ENCODE peak calls at places on chromosomes 4 and X, in four cellular contexts. K is prostate gland, C is fibroblast of lung, H is mammary epithelial cell. I is an unnamed sample.

GRCh38 chr4:40283413-40283812 is 51.7 kb upstream of the CHRNA9 start:
- DNase-seq in K (no peak), C (no peak), H (no peak), I (no peak)

GRCh38 chrX:131572372-131573014 is 28.6 kb downstream of the OR13H1 start:
- DNase-seq in C (peak; percentile 42), H (no peak), K (no peak), I (no peak)

GRCh38 chrX:129019412-129019811 is 503.9 kb downstream of the SMARCA1 start:
- DNase-seq in K (no peak), C (no peak), H (no peak), I (no peak)

GRCh38 chr4:151418856-151419255 is 9.9 kb downstream of the FHIP1A start:
- DNase-seq in K (no peak), C (no peak), H (peak; percentile 55), I (no peak)

GRCh38 chr4:111323916-111324315 is 701.0 kb upstream of the PITX2 start:
- DNase-seq in K (no peak), C (peak; percentile 63), H (no peak), I (no peak)

GRCh38 chrX:133794151-133794550 is 191.2 kb downstream of the GPC3 start:
- DNase-seq in H (no peak), K (no peak), C (no peak), I (no peak)

GRCh38 chrX:3271485-3272186 is 74.8 kb downstream of the MXRA5 start:
- DNase-seq in C (peak; percentile 96), H (peak; percentile 61), K (peak; percentile 4), I (no peak)

GRCh38 chr4:63717384-63717783 is 691.9 kb downstream of the TECRL start:
- DNase-seq in H (no peak), C (no peak), K (no peak), I (peak; percentile 34)

GRCh38 chr4:153008578-153009199 is 72.6 kb downstream of the FHDC1 start:
- DNase-seq in C (no peak), K (no peak), H (no peak), I (no peak)

GRCh38 chr4:55397521-55398321 is 2.0 kb downstream of the TMEM165 start:
- DNase-seq in H (peak; percentile 86), C (peak; percentile 56), K (no peak), I (no peak)

GRCh38 chr4:180560896-180561295 is 1682.3 kb upstream of the TENM3 start:
- DNase-seq in K (no peak), C (peak; percentile 73), H (peak; percentile 42), I (no peak)

GRCh38 chr4:171759274-171759673 is 53.9 kb upstream of the GALNTL6 start:
- DNase-seq in H (no peak), K (no peak), C (no peak), I (no peak)

GRCh38 chr4:153440475-153440874 is 25.7 kb upstream of the TMEM131L start:
- DNase-seq in H (no peak), C (no peak), K (no peak), I (no peak)

GRCh38 chr4:106062452-106062875 is 167.2 kb downstream of the NPNT start:
- DNase-seq in K (no peak), H (peak; percentile 59), C (peak; percentile 86), I (peak; percentile 42)

DNA sequence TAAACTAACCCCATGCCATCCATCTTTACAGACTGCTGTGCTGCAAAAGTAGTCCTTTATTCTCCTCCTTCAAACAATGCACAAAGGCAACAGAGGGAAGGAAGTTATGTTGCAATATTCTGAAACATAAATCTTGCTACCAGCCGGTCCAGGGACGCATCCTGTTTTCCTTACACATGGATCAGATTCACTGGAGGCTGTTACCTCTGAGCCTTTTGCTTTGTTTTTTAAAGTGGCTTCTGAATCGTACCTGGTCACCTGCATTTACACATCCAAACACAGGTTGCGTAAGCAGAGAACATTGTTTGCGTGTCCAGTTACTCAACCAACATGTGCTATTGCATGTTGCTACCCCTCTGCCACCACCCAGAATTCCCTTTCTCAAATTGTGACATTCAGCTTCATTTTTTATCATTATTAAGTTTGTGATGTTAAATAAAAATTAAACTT is 8.8 kb downstream of the PPARGC1A start:
- DNase-seq in H (peak; percentile 46), C (no peak), K (peak; percentile 61), I (no peak)
- H3K4me3 ChIP-seq in H (no peak overlapping the region), C (no peak overlapping the region), K (no peak overlapping the region), I (no peak overlapping the region)

GRCh38 chr4:84778041-84778440 is 188.4 kb downstream of the WDFY3 start:
- DNase-seq in H (no peak), K (no peak), C (no peak), I (no peak)

GRCh38 chr4:84782517-84782916 is 184.0 kb downstream of the WDFY3 start:
- DNase-seq in K (no peak), C (no peak), H (no peak), I (no peak)

GRCh38 chr4:84786478-84786877 is 180.0 kb downstream of the WDFY3 start:
- DNase-seq in C (no peak), H (no peak), K (no peak), I (no peak)

GRCh38 chr4:84780719-84781118 is 185.8 kb downstream of the WDFY3 start:
- DNase-seq in K (no peak), H (no peak), C (no peak), I (no peak)
- H3K36me3 ChIP-seq in K (peaks cover 3% of the 10 kb centered on the region), H (peaks cover 18% of the 10 kb centered on the region), C (peaks cover 7% of the 10 kb centered on the region), I (peaks cover 53% of the 10 kb centered on the region)

GRCh38 chr4:25845841-25846653 is 16.7 kb downstream of the SEL1L3 start:
- DNase-seq in C (no peak), H (no peak), K (no peak), I (no peak)

GRCh38 chr4:25847329-25847728 is 15.5 kb downstream of the SEL1L3 start:
- DNase-seq in K (no peak), C (peak; percentile 63), H (no peak), I (no peak)

GRCh38 chr4:25844957-25845712 is 17.7 kb downstream of the SEL1L3 start:
- DNase-seq in C (no peak), H (no peak), K (no peak), I (no peak)

GRCh38 chr4:25842229-25842840 is 20.5 kb downstream of the SEL1L3 start:
- DNase-seq in H (no peak), K (no peak), C (no peak), I (no peak)

DNA sequence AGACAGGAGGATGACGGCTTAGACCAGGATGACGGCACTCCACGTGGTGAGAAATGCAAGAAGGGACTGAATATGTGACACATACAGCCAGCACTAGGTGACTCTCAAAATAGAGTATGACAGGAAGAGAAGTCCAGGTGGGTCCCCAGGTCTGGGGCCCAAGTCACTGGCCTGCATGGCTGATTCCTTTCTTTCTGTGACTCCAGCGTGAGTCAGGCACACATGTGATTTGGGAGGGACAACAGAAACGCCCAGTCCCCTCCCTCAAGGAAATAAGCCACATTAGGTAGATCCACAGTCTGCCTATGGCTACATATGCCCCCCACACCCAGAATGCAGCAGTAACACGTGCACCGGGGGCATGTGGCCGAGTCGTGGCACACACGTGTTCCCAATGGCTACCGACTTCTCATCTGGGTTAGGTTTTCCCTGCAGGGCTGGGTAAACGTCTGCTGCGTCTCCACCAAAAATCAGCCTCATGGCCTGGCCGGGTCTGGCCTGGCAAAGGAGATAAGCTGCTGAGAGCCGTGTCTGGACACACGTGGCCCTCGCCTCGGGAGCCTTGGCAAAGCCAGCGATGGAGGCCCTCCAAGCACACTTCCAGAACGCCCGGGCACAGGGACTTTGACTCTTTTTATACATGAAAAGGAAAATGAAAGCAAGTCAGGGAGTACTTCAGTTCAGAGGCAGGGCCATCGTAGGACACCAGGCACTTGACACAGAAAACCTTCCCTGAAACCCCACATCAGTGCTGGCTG is 19.3 kb downstream of the SEL1L3 start:
- DNase-seq in H (no peak), C (no peak), K (no peak), I (no peak)
- H3K27ac ChIP-seq in H (no peak overlapping the region), C (no peak overlapping the region), K (no peak overlapping the region), I (no peak overlapping the region)

GRCh38 chrX:15033909-15034308 is 160.7 kb downstream of the MOSPD2 start:
- DNase-seq in H (peak; percentile 6), C (no peak), K (no peak), I (no peak)
- H3K4me3 ChIP-seq in H (no peak overlapping the region), C (no peak overlapping the region), K (no peak overlapping the region), I (no peak overlapping the region)

DNA sequence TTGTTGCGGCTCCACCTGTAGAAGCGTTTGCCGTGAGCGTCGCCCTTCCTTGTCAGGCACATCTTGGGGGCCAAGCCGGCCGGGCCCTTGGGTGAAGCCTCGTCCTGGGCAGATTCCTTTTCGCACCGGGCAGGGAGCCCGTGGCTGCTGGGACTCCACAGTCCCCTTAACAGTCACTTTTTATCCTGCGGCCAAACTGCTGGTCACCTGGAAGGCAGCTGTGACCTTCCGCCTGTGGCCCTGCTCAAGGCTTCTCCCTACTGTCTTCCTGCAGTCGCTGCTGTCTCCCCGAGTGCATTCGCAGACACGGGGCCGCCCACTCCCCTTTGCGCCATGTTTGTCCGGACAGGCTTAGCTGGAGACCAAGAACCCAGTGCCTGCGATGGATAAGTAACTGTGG is 55.0 kb downstream of the PCGF3 start:
- DNase-seq in H (no peak), C (no peak), K (no peak), I (no peak)
- H3K36me3 ChIP-seq in H (peaks cover 15% of the 10 kb centered on the region), C (peaks cover 26% of the 10 kb centered on the region), K (no peaks in the 10 kb centered on the region), I (peaks cover 79% of the 10 kb centered on the region)

GRCh38 chr4:65510976-65511375 is 159.3 kb downstream of the EPHA5 start:
- DNase-seq in K (no peak), H (peak; percentile 88), C (peak; percentile 90), I (no peak)
- H3K27ac ChIP-seq in K (no peak overlapping the region), H (peak overlapping the region; percentile 74), C (no peak overlapping the region), I (no peak overlapping the region)

DNA sequence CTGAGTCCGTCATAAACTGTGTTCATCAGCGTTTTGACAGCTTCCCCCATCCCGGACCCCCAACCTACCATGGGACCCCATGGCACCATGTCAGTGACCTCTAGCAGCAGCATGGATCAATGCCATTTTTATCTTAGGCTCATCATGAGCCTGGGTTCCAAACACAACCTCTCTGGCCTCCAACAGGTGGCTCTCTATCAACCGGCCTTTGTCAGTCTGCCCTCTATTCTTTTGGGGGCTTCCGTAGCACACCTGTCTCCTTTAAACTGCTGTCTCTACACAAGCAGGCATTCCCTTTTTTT is 716 bp upstream of the TMEM150C start:
- DNase-seq in C (no peak), H (no peak), K (no peak), I (no peak)
- H3K4me3 ChIP-seq in C (no peak overlapping the region), H (no peak overlapping the region), K (no peak overlapping the region), I (peak overlapping the region; percentile 73)

DNA sequence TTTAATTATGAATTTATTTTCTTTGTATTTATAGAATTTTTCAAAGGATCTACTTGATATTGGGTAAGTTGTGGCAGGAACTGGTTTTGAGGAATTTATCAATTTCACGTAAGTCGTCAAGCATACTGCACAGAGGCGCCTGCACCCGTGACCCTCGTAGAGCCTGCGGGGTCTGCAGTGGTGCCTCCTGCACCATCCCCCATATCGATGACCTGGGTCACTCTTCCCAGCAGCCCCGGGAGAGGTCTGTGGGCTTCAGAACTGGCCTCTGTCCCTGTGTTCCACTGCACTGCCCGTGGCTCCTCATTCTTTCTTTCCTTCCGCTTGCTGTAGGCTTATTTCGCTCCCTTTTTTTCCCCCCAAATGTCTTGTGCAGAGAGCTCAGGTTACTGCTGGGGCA is 31.5 kb upstream of the CPLX1 start:
- DNase-seq in H (no peak), K (no peak), C (no peak), I (no peak)
- H3K36me3 ChIP-seq in H (peaks cover 4% of the 10 kb centered on the region), K (peaks cover 6% of the 10 kb centered on the region), C (peaks cover 22% of the 10 kb centered on the region), I (peaks cover 8% of the 10 kb centered on the region)

I was measured in SK-N-MC.